ENCODE peak calls at places on chromosome 14, in four cellular contexts. A is IMR-90, N is GM23338, U is stomach. R is an unnamed sample.

GRCh38 chr14:71304588-71305133 is 397.4 kb downstream of the PCNX1 start:
- DNase-seq in A (no peak), N (no peak), U (no peak), R (no peak)

GRCh38 chr14:22303589-22304195 is 285.3 kb downstream of the DAD1 start:
- DNase-seq in A (peak), N (peak), U (no peak), R (peak)

GRCh38 chr14:105313381-105314286 is 914 bp upstream of the PACS2 start:
- DNase-seq in A (no peak), N (peak), U (peak), R (peak)

GRCh38 chr14:75267141-75267601 is 11.5 kb upstream of the FOS start:
- DNase-seq in A (peak), N (peak), U (no peak), R (peak)

GRCh38 chr14:93005838-93006237 is 82.9 kb downstream of the CHGA start:
- DNase-seq in A (no peak), N (no peak), U (no peak), R (no peak)

GRCh38 chr14:103453791-103454190 is 68.6 kb downstream of the MARK3 start:
- DNase-seq in A (no peak), N (no peak), U (no peak), R (no peak)

GRCh38 chr14:22476005-22476751 is 112.8 kb downstream of the DAD1 start:
- DNase-seq in A (no peak), N (peak), U (no peak), R (no peak)

GRCh38 chr14:99067141-99067920 is 204.7 kb downstream of the BCL11B start:
- DNase-seq in A (no peak), N (no peak), U (no peak), R (no peak)

GRCh38 chr14:93100098-93100497 is 15.6 kb downstream of the ITPK1 start:
- DNase-seq in A (no peak), N (peak), U (no peak), R (no peak)

GRCh38 chr14:62689741-62690140 is 355.5 kb downstream of the KCNH5 start:
- DNase-seq in A (no peak), N (no peak), U (no peak), R (no peak)

GRCh38 chr14:75053396-75054289 is 2.4 kb upstream of the MLH3 start:
- DNase-seq in A (no peak), N (no peak), U (no peak), R (peak)

GRCh38 chr14:60650382-60650961 is 1.2 kb upstream of the SIX1 start:
- DNase-seq in A (peak), N (no peak), U (no peak), R (peak)

GRCh38 chr14:67704484-67705089 is 2.9 kb downstream of the RDH12 start:
- DNase-seq in A (peak), N (peak), U (no peak), R (peak)

GRCh38 chr14:76647699-76648298 is 113.5 kb upstream of the VASH1 start:
- DNase-seq in A (peak), N (peak), U (no peak), R (peak)

R was measured in GM23248.